ENCODE peak calls at places on chromosomes 7 and 10, in six cellular contexts. M, Y, O, P, G and S are unnamed samples.

GRCh38 chr7:82593780-82594179 is 150.2 kb upstream of the CACNA2D1 start:
- DNase-seq in G (no peak), Y (no peak), O (no peak), P (peak), M (no peak), S (no peak)

GRCh38 chr10:132326925-132327324 is 5.1 kb upstream of the LRRC27 start:
- DNase-seq in Y (no peak), M (no peak), P (no peak), G (no peak), O (no peak), S (no peak)

GRCh38 chr7:48301201-48301600 is 129.9 kb downstream of the ABCA13 start:
- DNase-seq in O (no peak), G (no peak), Y (no peak), P (no peak), M (no peak), S (no peak)

GRCh38 chr7:100483101-100483727 is 513 bp upstream of the NYAP1 start:
- DNase-seq in Y (peak), M (peak), O (peak), P (peak), G (peak), S (peak)

GRCh38 chr10:97689637-97690036 is 2.6 kb upstream of the AVPI1 start:
- DNase-seq in G (no peak), P (no peak), Y (no peak), O (no peak), M (no peak), S (no peak)

GRCh38 chr10:12465385-12466136 is 116.2 kb downstream of the CAMK1D start:
- DNase-seq in P (no peak), G (no peak), Y (no peak), M (no peak), O (no peak), S (no peak)

GRCh38 chr7:105682331-105683070 is 101.2 kb upstream of the EFCAB10 start:
- DNase-seq in M (no peak), G (no peak), P (peak), Y (no peak), O (no peak), S (no peak)

GRCh38 chr10:98374176-98374969 is 40.6 kb downstream of the PYROXD2 start:
- DNase-seq in O (no peak), M (no peak), P (no peak), G (no peak), Y (no peak), S (no peak)

GRCh38 chr7:95921543-95921942 is 149.2 kb downstream of the DYNC1I1 start:
- DNase-seq in O (no peak), P (no peak), Y (no peak), M (no peak), G (no peak), S (no peak)

GRCh38 chr10:128908109-128908898 is 558.7 kb upstream of the MGMT start:
- DNase-seq in Y (peak), G (no peak), O (no peak), P (no peak), M (no peak), S (no peak)

GRCh38 chr7:44085549-44085948 is 3.2 kb upstream of the POLM start:
- DNase-seq in P (no peak), G (no peak), Y (no peak), M (no peak), O (no peak), S (no peak)

GRCh38 chr7:108568801-108569380 is 615 bp downstream of the THAP5 start:
- DNase-seq in M (no peak), G (no peak), P (no peak), Y (peak), O (no peak), S (no peak)